ENCODE peak calls at places on chromosomes 3 and 15, in four cellular contexts. I is HepG2, H is K562, T is HCT116. Y is an unnamed sample.

GRCh38 chr15:99992611-99993231 is 259.5 kb upstream of the LYSMD4 start:
- DNase-seq in I (no peak), T (no peak), H (no peak), Y (no peak)

GRCh38 chr15:47987908-47988532 is 132.8 kb upstream of the SLC24A5 start:
- DNase-seq in T (peak), I (peak), H (no peak), Y (peak)

GRCh38 chr3:15428539-15428938 is 1.1 kb downstream of the EAF1 start:
- DNase-seq in T (no peak), H (no peak), I (no peak), Y (peak)

GRCh38 chr3:119911748-119912147 is 129.8 kb downstream of the NR1I2 start:
- DNase-seq in T (no peak), H (no peak), I (no peak), Y (no peak)

GRCh38 chr3:94440767-94441493 is 378.1 kb downstream of the NSUN3 start:
- DNase-seq in H (no peak), I (peak), T (no peak), Y (peak)

GRCh38 chr3:28940530-28940929 is 340.3 kb upstream of the RBMS3 start:
- DNase-seq in I (no peak), H (no peak), T (no peak), Y (peak)

GRCh38 chr3:132595036-132595435 is 2.0 kb upstream of the ACKR4 start:
- DNase-seq in I (no peak), T (no peak), H (no peak), Y (peak)

GRCh38 chr3:196969660-196970546 is 1.3 kb upstream of the PIGZ start:
- DNase-seq in H (peak), T (no peak), I (no peak), Y (peak)

GRCh38 chr3:14366915-14367523 is 35.4 kb upstream of the SLC6A6 start:
- DNase-seq in H (no peak), T (no peak), I (no peak), Y (no peak)

GRCh38 chr3:54073386-54073785 is 49.0 kb upstream of the CACNA2D3 start:
- DNase-seq in I (no peak), T (no peak), H (no peak), Y (no peak)

GRCh38 chr3:157544501-157545139 is 41.4 kb upstream of the VEPH1 start:
- DNase-seq in I (no peak), H (no peak), T (no peak), Y (peak)

GRCh38 chr3:22704571-22705354 is 498.4 kb upstream of the UBE2E2 start:
- DNase-seq in H (no peak), I (no peak), T (no peak), Y (no peak)

GRCh38 chr3:54322354-54322753 is 200.0 kb downstream of the CACNA2D3 start:
- DNase-seq in H (no peak), I (peak), T (no peak), Y (no peak)

GRCh38 chr3:74091204-74091603 is 466.5 kb upstream of the PDZRN3 start:
- DNase-seq in T (no peak), H (no peak), I (no peak), Y (no peak)

GRCh38 chr3:74089854-74090253 is 465.1 kb upstream of the PDZRN3 start:
- DNase-seq in H (no peak), T (no peak), I (no peak), Y (peak)
- TF ChIP-seq CEBPB in H (no peak), T (no peak), I (no peak), Y (no peak)

DNA sequence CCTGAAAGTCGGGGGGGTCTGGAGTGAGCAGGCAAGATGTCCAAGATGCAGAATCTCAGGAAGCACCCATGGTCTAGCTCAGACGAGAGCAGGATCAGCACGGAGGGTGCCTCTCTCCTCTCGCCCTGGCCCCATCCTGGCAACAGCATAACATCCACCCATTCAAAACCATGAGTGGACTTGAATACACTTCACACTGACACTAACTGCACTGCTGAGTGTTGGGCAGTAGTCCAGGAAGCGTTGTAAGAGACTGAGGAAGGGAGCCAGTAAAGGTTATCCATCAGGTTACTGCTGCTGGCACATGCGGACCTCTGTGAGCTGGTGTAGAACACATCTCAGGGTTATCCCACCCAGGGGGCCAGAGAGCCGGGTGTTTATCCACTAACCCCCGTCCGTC is 131.0 kb upstream of the TOPAZ1 start:
- DNase-seq in I (no peak), T (no peak), H (no peak), Y (no peak)
- TF ChIP-seq CEBPB in I (no peak), T (no peak), H (no peak), Y (no peak)

DNA sequence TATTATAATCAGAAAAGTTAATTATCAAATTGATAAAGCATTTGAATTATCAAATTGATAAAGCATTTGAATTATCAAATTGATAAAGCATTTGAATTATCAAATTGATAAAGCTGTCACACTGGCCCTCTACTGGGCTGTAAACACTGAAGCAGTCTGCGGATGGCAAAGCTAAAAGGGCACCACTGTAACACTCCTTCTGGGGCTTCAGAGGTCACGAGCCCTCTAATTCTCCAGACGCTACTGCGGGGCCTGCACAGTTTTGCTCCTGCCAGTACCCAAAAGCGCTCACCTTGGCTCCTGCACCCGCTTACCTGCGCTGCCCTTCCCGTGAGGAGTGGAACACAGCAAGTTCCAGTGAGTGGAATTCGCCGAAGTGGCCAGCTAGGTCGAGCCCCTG is 409.0 kb upstream of the KCNMB2 start:
- DNase-seq in T (no peak), I (no peak), H (no peak), Y (no peak)
- TF ChIP-seq CEBPB in T (no peak), I (no peak), H (no peak), Y (no peak)

GRCh38 chr3:111538687-111539086 is 3.3 kb upstream of the CD96 start:
- DNase-seq in H (no peak), I (peak), T (no peak), Y (peak)

GRCh38 chr3:111541391-111541790 is 606 bp upstream of the CD96 start:
- DNase-seq in H (no peak), I (no peak), T (no peak), Y (no peak)

GRCh38 chr3:111545349-111545748 is 3.4 kb downstream of the CD96 start:
- DNase-seq in I (no peak), H (no peak), T (no peak), Y (no peak)

GRCh38 chr3:111539351-111540331 is 2.4 kb upstream of the CD96 start:
- DNase-seq in H (no peak), T (peak), I (peak), Y (peak)

DNA sequence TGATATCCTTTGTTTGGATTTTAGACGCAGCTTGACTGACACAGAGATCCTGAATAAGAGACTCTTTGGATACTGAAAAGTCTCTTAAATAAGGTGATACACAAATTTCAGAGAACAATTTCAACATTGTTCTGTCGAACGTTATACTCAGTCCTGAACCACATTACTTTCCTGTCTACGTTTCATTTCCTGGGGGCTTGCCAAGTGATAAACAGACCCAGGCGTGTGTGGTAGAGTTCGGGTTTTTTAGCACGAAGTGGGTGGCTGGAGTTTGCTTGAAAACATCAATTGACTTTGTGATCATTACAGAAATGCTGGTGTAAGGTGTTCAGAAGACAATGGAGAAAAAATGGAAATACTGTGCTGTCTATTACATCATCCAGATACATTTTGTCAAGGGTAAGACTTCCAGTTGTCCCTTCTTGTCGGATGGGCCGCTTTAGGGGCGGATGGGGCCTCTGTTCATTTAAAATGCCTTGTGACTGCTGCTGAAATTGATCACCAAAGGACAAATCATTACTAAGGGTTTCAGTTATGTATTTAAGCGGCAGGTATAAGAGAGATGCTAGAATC is at the start of gene CD96:
- DNase-seq in T (no peak), I (no peak), H (no peak), Y (peak)
- TF ChIP-seq CEBPB in T (no peak), I (no peak), H (no peak), Y (no peak)

GRCh38 chr15:85380860-85381535 is 595 bp downstream of the AKAP13 start:
- DNase-seq in I (no peak), H (peak), T (no peak), Y (no peak)
- TF ChIP-seq CEBPB in I (no peak), H (no peak), T (no peak), Y (no peak)

GRCh38 chr3:127196466-127197299 is 3.8 kb downstream of the PRR23E start:
- DNase-seq in T (no peak), I (no peak), H (no peak), Y (no peak)
- TF ChIP-seq CEBPB in T (no peak), I (no peak), H (no peak), Y (no peak)

GRCh38 chr15:83462953-83463433 is 15.9 kb downstream of the SH3GL3 start:
- DNase-seq in H (peak), I (no peak), T (no peak), Y (no peak)
- TF ChIP-seq CEBPB in H (no peak), I (no peak), T (no peak), Y (no peak)

Y was measured in IMR-90.